ENCODE peak calls at places on chromosomes 16 and 17, in eight cellular contexts. D is fibroblast of villous mesenchyme, B is AG10803, G is heart left ventricle, Q is endodermal cell, O is thyroid gland, T is stomach, C is pancreas. I is an unnamed sample.
A peak's percentile ranks its signal among the peaks of the same experiment; 100 is the strongest.

GRCh38 chr17:10172241-10172741 is 26.1 kb downstream of the GAS7 start:
- DNase-seq in D (peak; percentile 86), B (peak; percentile 75), G (no peak), Q (no peak), O (no peak), T (no peak), C (no peak), I (no peak)

GRCh38 chr16:75555213-75555706 is 792 bp downstream of the TMEM231 start:
- DNase-seq in D (peak; percentile 92), B (peak; percentile 86), G (peak; percentile 88), Q (peak; percentile 97), O (peak; percentile 69), T (peak; percentile 67), C (peak; percentile 72), I (peak; percentile 81)

GRCh38 chr16:10037771-10038170 is 144.5 kb downstream of the GRIN2A start:
- DNase-seq in D (peak; percentile 2), B (peak; percentile 12), G (no peak), Q (no peak), O (no peak), T (no peak), C (no peak), I (no peak)

GRCh38 chr16:65725156-65725845 is 603.4 kb upstream of the CDH11 start:
- DNase-seq in D (peak; percentile 33), B (no peak), G (no peak), Q (no peak), O (no peak), T (no peak), C (no peak), I (no peak)

GRCh38 chr16:78746718-78747117 is 647.3 kb downstream of the WWOX start:
- DNase-seq in D (no peak), B (no peak), G (no peak), Q (no peak), O (no peak), T (no peak), C (no peak), I (no peak)

GRCh38 chr17:44998646-44999045 is 30.5 kb upstream of the C1QL1 start:
- DNase-seq in D (no peak), B (no peak), G (no peak), Q (no peak), O (no peak), T (no peak), C (no peak), I (no peak)

GRCh38 chr17:81683208-81683583 is 401 bp downstream of the ARL16 start:
- DNase-seq in D (no peak), B (no peak), G (no peak), Q (no peak), O (no peak), T (no peak), C (no peak), I (no peak)

GRCh38 chr17:773467-774319 is 8.4 kb downstream of the GLOD4 start:
- DNase-seq in D (no peak), B (no peak), G (no peak), Q (no peak), O (no peak), T (no peak), C (no peak), I (no peak)

GRCh38 chr17:66925811-66926500 is 38.6 kb upstream of the CACNG4 start:
- DNase-seq in D (no peak), B (no peak), G (no peak), Q (no peak), O (no peak), T (no peak), C (no peak), I (no peak)

GRCh38 chr16:78789556-78789955 is 690.1 kb downstream of the WWOX start:
- DNase-seq in D (peak; percentile 21), B (no peak), G (no peak), Q (no peak), O (no peak), T (no peak), C (no peak), I (no peak)

GRCh38 chr16:87206646-87207451 is 110.3 kb downstream of the C16orf95 start:
- DNase-seq in D (peak; percentile 47), B (peak; percentile 84), G (no peak), Q (no peak), O (no peak), T (no peak), C (no peak), I (no peak)

GRCh38 chr16:57723170-57723569 is 12.4 kb upstream of the KATNB1 start:
- DNase-seq in D (peak; percentile 18), B (no peak), G (no peak), Q (peak; percentile 85), O (no peak), T (no peak), C (no peak), I (no peak)

GRCh38 chr17:6755281-6755680 is 565 bp upstream of the XAF1 start:
- DNase-seq in D (peak; percentile 86), B (peak; percentile 78), G (peak; percentile 80), Q (no peak), O (no peak), T (no peak), C (no peak), I (no peak)

GRCh38 chr17:76018801-76019200 is 8.3 kb downstream of the EVPL start:
- DNase-seq in D (no peak), B (no peak), G (no peak), Q (no peak), O (no peak), T (no peak), C (no peak), I (no peak)

GRCh38 chr16:19890901-19891300 is 6.3 kb upstream of the GPRC5B start:
- DNase-seq in D (no peak), B (no peak), G (no peak), Q (no peak), O (no peak), T (no peak), C (no peak), I (no peak)

GRCh38 chr17:36529121-36529520 is 5.5 kb downstream of the MYO19 start:
- DNase-seq in D (peak; percentile 3), B (peak; percentile 44), G (no peak), Q (no peak), O (no peak), T (no peak), C (no peak), I (no peak)

GRCh38 chr17:80673152-80673920 is 128.7 kb downstream of the RPTOR start:
- DNase-seq in D (peak; percentile 67), B (no peak), G (no peak), Q (peak; percentile 45), O (no peak), T (no peak), C (no peak), I (no peak)

GRCh38 chr16:85608887-85609286 is 4.2 kb upstream of the GSE1 start:
- DNase-seq in D (no peak), B (no peak), G (no peak), Q (no peak), O (no peak), T (no peak), C (no peak), I (no peak)

GRCh38 chr16:85607331-85607765 is 5.8 kb upstream of the GSE1 start:
- DNase-seq in D (peak; percentile 58), B (no peak), G (no peak), Q (peak; percentile 93), O (no peak), T (peak; percentile 51), C (no peak), I (no peak)

GRCh38 chr16:85606920-85607319 is 6.2 kb upstream of the GSE1 start:
- DNase-seq in D (peak; percentile 30), B (no peak), G (no peak), Q (no peak), O (no peak), T (no peak), C (no peak), I (no peak)

GRCh38 chr16:85608515-85608885 is 4.6 kb upstream of the GSE1 start:
- DNase-seq in D (no peak), B (no peak), G (no peak), Q (no peak), O (peak; percentile 54), T (peak; percentile 46), C (no peak), I (no peak)

GRCh38 chr16:85607796-85608514 is 5.2 kb upstream of the GSE1 start:
- DNase-seq in D (peak; percentile 29), B (no peak), G (no peak), Q (peak; percentile 73), O (no peak), T (no peak), C (peak; percentile 41), I (no peak)
- H3K4me3 ChIP-seq in D (no peak overlapping the region), B (no peak overlapping the region), G (no peak overlapping the region), Q (peak overlapping the region; percentile 37), O (no peak overlapping the region), T (no peak overlapping the region), C (no peak overlapping the region), I (no peak overlapping the region)

DNA sequence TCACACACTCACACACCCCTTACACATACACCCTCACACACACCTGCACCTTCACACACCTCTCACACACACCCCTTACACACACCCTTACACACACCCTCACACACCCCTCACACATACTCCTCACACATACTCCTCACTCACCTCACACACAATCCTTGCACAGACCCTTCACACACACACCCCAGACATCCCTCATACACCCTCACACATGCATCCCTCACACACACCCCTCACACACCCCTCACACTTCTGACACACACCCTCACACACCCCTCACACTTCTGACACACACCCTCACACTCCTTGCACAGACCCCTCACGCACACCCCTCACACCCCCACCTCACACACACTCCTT is 23.9 kb downstream of the C17orf67 start:
- DNase-seq in D (no peak), B (no peak), G (no peak), Q (no peak), O (no peak), T (no peak), C (no peak), I (no peak)
- H3K4me3 ChIP-seq in D (no peak overlapping the region), B (no peak overlapping the region), G (no peak overlapping the region), Q (no peak overlapping the region), O (no peak overlapping the region), T (no peak overlapping the region), C (no peak overlapping the region), I (no peak overlapping the region)

DNA sequence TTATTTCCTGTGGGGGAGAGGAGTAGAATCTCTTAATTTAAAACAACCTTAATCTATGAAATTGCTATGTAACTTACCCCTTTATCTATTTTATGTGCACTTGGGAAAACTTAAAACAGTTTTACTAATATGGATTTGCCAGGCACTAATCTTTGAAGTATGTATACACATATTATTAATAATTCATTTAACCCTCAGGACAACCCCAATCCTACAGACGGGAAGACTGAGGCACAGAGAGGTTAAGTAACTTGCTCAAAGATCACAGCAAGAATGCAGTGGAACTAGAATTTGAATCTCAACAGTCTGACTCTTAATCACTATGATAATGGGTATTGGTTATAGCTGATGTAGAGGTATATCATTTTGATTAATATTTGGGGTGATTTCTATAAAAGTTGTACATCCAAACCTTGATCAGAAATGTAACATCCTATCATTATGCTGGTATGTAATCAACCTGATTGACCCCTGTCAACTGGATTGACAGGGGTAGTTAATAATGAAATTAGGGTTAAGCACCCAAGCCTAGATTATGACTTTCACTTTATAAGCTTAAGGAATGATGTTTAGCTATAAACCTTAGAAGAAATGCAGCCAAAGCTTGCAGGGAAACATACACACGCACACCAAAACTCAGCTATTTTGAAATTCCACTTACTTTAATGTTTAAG is 1.6 kb downstream of the MYO1D start:
- DNase-seq in D (no peak), B (no peak), G (no peak), Q (no peak), O (no peak), T (no peak), C (no peak), I (no peak)
- H3K4me3 ChIP-seq in D (no peak overlapping the region), B (peak overlapping the region; percentile 83), G (peak overlapping the region; percentile 71), Q (peak overlapping the region; percentile 93), O (peak overlapping the region; percentile 93), T (peak overlapping the region; percentile 97), C (no peak overlapping the region), I (peak overlapping the region; percentile 66)

DNA sequence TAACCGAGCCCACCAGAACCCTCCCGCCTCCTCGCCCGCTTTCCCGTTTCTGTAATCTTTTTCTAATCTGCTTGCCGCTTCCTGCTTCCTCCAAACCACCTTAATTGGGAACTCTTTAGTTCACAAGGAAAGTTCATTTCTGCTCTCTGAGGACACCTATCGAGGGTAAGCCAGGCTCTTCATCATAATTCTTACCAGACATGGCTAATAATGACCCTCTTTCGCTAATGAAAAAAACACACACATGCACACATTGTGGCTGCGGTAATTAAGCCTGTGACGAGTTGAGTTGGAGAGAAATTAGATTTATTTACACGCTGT is 100.7 kb downstream of the ZNF423 start:
- DNase-seq in D (peak; percentile 16), B (peak; percentile 31), G (no peak), Q (no peak), O (peak; percentile 20), T (no peak), C (no peak), I (no peak)
- H3K4me3 ChIP-seq in D (no peak overlapping the region), B (peak overlapping the region; percentile 39), G (peak overlapping the region; percentile 19), Q (peak overlapping the region; percentile 74), O (peak overlapping the region; percentile 9), T (peak overlapping the region; percentile 37), C (no peak overlapping the region), I (no peak overlapping the region)